ENCODE peak calls at places on chromosomes 7 and 10, in eight cellular contexts. D is left kidney, E is substantia nigra, I is sciatic nerve, R is cardiac fibroblast, P is hepatocyte, Q is SK-N-SH, O is heart right ventricle. W is an unnamed sample.

GRCh38 chr10:114526497-114527238 is 122.4 kb upstream of the AFAP1L2 start:
- DNase-seq in D (peak), E (no peak), I (peak), R (peak), P (peak), Q (peak), O (peak), W (peak)

GRCh38 chr7:22357311-22358175 is 589 bp upstream of the RAPGEF5 start:
- DNase-seq in D (peak), E (no peak), I (no peak), R (peak), P (peak), Q (no peak), O (peak), W (no peak)

GRCh38 chr10:45004661-45005060 is 3.9 kb downstream of the ZNF22 start:
- DNase-seq in D (no peak), E (no peak), I (no peak), R (no peak), P (no peak), Q (no peak), O (no peak), W (no peak)

GRCh38 chr7:97418312-97418711 is 300.8 kb downstream of the SDHAF3 start:
- DNase-seq in D (no peak), E (no peak), I (no peak), R (no peak), P (no peak), Q (peak), O (no peak), W (no peak)

GRCh38 chr10:27742926-27743735 is 2.5 kb downstream of the MKX start:
- DNase-seq in D (peak), E (no peak), I (peak), R (no peak), P (peak), Q (peak), O (no peak), W (peak)

GRCh38 chr7:75613351-75613750 is 121.2 kb downstream of the SPDYE5 start:
- DNase-seq in D (no peak), E (no peak), I (no peak), R (no peak), P (no peak), Q (no peak), O (no peak), W (no peak)

GRCh38 chr10:30911303-30911863 is 120.3 kb downstream of the ZNF438 start:
- DNase-seq in D (no peak), E (no peak), I (no peak), R (no peak), P (no peak), Q (no peak), O (no peak), W (no peak)

GRCh38 chr10:121956111-121957061 is 18.6 kb downstream of the NSMCE4A start:
- DNase-seq in D (peak), E (no peak), I (no peak), R (peak), P (no peak), Q (no peak), O (no peak), W (no peak)

GRCh38 chr7:84783161-84783803 is 403.6 kb downstream of the SEMA3D start:
- DNase-seq in D (no peak), E (no peak), I (no peak), R (peak), P (peak), Q (no peak), O (no peak), W (no peak)

GRCh38 chr7:42236266-42237161 is 495 bp downstream of the GLI3 start:
- DNase-seq in D (peak), E (no peak), I (peak), R (peak), P (peak), Q (peak), O (peak), W (peak)

GRCh38 chr7:158355456-158356065 is 232.1 kb downstream of the PTPRN2 start:
- DNase-seq in D (no peak), E (no peak), I (no peak), R (no peak), P (no peak), Q (no peak), O (no peak), W (no peak)

GRCh38 chr10:124574456-124575070 is 112.9 kb downstream of the LHPP start:
- DNase-seq in D (no peak), E (no peak), I (no peak), R (no peak), P (no peak), Q (no peak), O (no peak), W (no peak)

GRCh38 chr7:55288070-55288824 is 76.9 kb upstream of the LANCL2 start:
- DNase-seq in D (no peak), E (no peak), I (no peak), R (peak), P (no peak), Q (no peak), O (no peak), W (no peak)

GRCh38 chr7:136087881-136088280 is 110.7 kb upstream of the MTPN start:
- DNase-seq in D (no peak), E (no peak), I (no peak), R (no peak), P (no peak), Q (no peak), O (no peak), W (no peak)

GRCh38 chr7:130560972-130561371 is 69.1 kb downstream of the MEST start:
- DNase-seq in D (no peak), E (no peak), I (no peak), R (peak), P (peak), Q (no peak), O (no peak), W (no peak)

GRCh38 chr10:71216751-71217265 is 4.4 kb downstream of the UNC5B start:
- DNase-seq in D (peak), E (no peak), I (peak), R (no peak), P (no peak), Q (peak), O (no peak), W (no peak)

GRCh38 chr7:82389847-82390246 is 53.7 kb downstream of the CACNA2D1 start:
- DNase-seq in D (no peak), E (no peak), I (no peak), R (no peak), P (no peak), Q (no peak), O (no peak), W (no peak)

GRCh38 chr7:117176311-117176710 is 146.5 kb downstream of the WNT2 start:
- DNase-seq in D (no peak), E (no peak), I (no peak), R (no peak), P (no peak), Q (no peak), O (no peak), W (no peak)

GRCh38 chr7:155533120-155533826 is 13.1 kb downstream of the CNPY1 start:
- DNase-seq in D (peak), E (no peak), I (no peak), R (no peak), P (no peak), Q (peak), O (no peak), W (no peak)

GRCh38 chr10:70763567-70763966 is 21.6 kb downstream of the TBATA start:
- DNase-seq in D (no peak), E (no peak), I (peak), R (no peak), P (no peak), Q (no peak), O (no peak), W (no peak)

GRCh38 chr10:47190301-47190700 is 109.7 kb upstream of the GDF10 start:
- DNase-seq in D (no peak), E (no peak), I (no peak), R (no peak), P (no peak), Q (no peak), O (no peak), W (no peak)

GRCh38 chr7:144768633-144769032 is 67.2 kb downstream of the TPK1 start:
- DNase-seq in D (no peak), E (no peak), I (no peak), R (no peak), P (no peak), Q (no peak), O (no peak), W (no peak)

GRCh38 chr10:74249865-74250264 is 98.8 kb downstream of the ADK start:
- DNase-seq in D (no peak), E (no peak), I (no peak), R (no peak), P (no peak), Q (no peak), O (no peak), W (no peak)

GRCh38 chr7:98643232-98643985 is 26.3 kb downstream of the NPTX2 start:
- DNase-seq in D (peak), E (no peak), I (no peak), R (no peak), P (no peak), Q (no peak), O (no peak), W (no peak)

GRCh38 chr10:30770816-30771215 is 141.3 kb upstream of the LYZL2 start:
- DNase-seq in D (no peak), E (no peak), I (no peak), R (no peak), P (no peak), Q (no peak), O (no peak), W (no peak)

GRCh38 chr7:23213755-23214154 is 31.9 kb downstream of the NUP42 start:
- DNase-seq in D (no peak), E (no peak), I (no peak), R (no peak), P (no peak), Q (no peak), O (no peak), W (no peak)

GRCh38 chr7:55254596-55255500 is 110.3 kb upstream of the LANCL2 start:
- DNase-seq in D (peak), E (peak), I (peak), R (peak), P (peak), Q (peak), O (peak), W (peak)

GRCh38 chr10:42926831-42927230 is 144.2 kb downstream of the BMS1 start:
- DNase-seq in D (peak), E (no peak), I (no peak), R (peak), P (peak), Q (no peak), O (no peak), W (no peak)

GRCh38 chr7:2719007-2719406 is 31.0 kb downstream of the AMZ1 start:
- DNase-seq in D (peak), E (no peak), I (no peak), R (no peak), P (no peak), Q (peak), O (no peak), W (no peak)

GRCh38 chr10:68253356-68253755 is 21.4 kb upstream of the ATOH7 start:
- DNase-seq in D (peak), E (no peak), I (no peak), R (no peak), P (no peak), Q (no peak), O (no peak), W (no peak)

GRCh38 chr7:81715984-81716588 is 53.8 kb downstream of the HGF start:
- DNase-seq in D (peak), E (no peak), I (no peak), R (peak), P (peak), Q (peak), O (peak), W (no peak)

GRCh38 chr10:60494774-60495173 is 105.1 kb upstream of the ANK3 start:
- DNase-seq in D (no peak), E (no peak), I (no peak), R (no peak), P (no peak), Q (no peak), O (no peak), W (no peak)

GRCh38 chr7:32890010-32890552 is 1.5 kb downstream of the KBTBD2 start:
- DNase-seq in D (peak), E (no peak), I (no peak), R (peak), P (peak), Q (no peak), O (no peak), W (no peak)

W was measured in ovary.